ENCODE peak calls at places on chromosome 22, in nine cellular contexts. One of them, this sample, is unnamed.

GRCh38 chr22:29139965-29140782 is 65.5 kb upstream of the EMID1 start:
- DNase-seq in right atrium auricular region: no peak
- DNase-seq in MM.1S: no peak
- DNase-seq in IMR-90: peak; percentile 58
- DNase-seq in aorta: no peak
- DNase-seq in H9: no peak
- DNase-seq in naive thymus-derived CD4-positive, alpha-beta T cell: no peak
- DNase-seq in cardiac muscle cell: no peak
- DNase-seq in mesenchymal stem cell: peak; percentile 49
- DNase-seq in this sample: no peak

GRCh38 chr22:29524440-29525191 is 28.9 kb downstream of the THOC5 start:
- DNase-seq in MM.1S: peak; percentile 7
- DNase-seq in right atrium auricular region: no peak
- DNase-seq in cardiac muscle cell: peak; percentile 55
- DNase-seq in IMR-90: peak; percentile 13
- DNase-seq in H9: peak; percentile 43
- DNase-seq in aorta: no peak
- DNase-seq in naive thymus-derived CD4-positive, alpha-beta T cell: peak; percentile 13
- DNase-seq in mesenchymal stem cell: peak; percentile 27
- DNase-seq in this sample: peak; percentile 11

GRCh38 chr22:22031571-22031970 is 49.0 kb upstream of the TOP3B start:
- DNase-seq in H9: no peak
- DNase-seq in mesenchymal stem cell: no peak
- DNase-seq in aorta: no peak
- DNase-seq in cardiac muscle cell: no peak
- DNase-seq in naive thymus-derived CD4-positive, alpha-beta T cell: no peak
- DNase-seq in right atrium auricular region: no peak
- DNase-seq in IMR-90: no peak
- DNase-seq in MM.1S: no peak
- DNase-seq in this sample: no peak

GRCh38 chr22:37657590-37658132 is 862 bp upstream of the PDXP start:
- DNase-seq in naive thymus-derived CD4-positive, alpha-beta T cell: no peak
- DNase-seq in aorta: no peak
- DNase-seq in mesenchymal stem cell: no peak
- DNase-seq in cardiac muscle cell: peak; percentile 23
- DNase-seq in H9: no peak
- DNase-seq in MM.1S: no peak
- DNase-seq in IMR-90: peak; percentile 7
- DNase-seq in right atrium auricular region: no peak
- DNase-seq in this sample: no peak

GRCh38 chr22:23179381-23180294 is 671 bp upstream of the BCR start:
- DNase-seq in H9: no peak
- DNase-seq in MM.1S: peak; percentile 41
- DNase-seq in aorta: peak; percentile 63
- DNase-seq in mesenchymal stem cell: no peak
- DNase-seq in IMR-90: no peak
- DNase-seq in right atrium auricular region: no peak
- DNase-seq in naive thymus-derived CD4-positive, alpha-beta T cell: peak; percentile 12
- DNase-seq in cardiac muscle cell: no peak
- DNase-seq in this sample: no peak

GRCh38 chr22:27135582-27135981 is 478.2 kb downstream of the MIAT start:
- DNase-seq in cardiac muscle cell: peak; percentile 16
- DNase-seq in naive thymus-derived CD4-positive, alpha-beta T cell: no peak
- DNase-seq in H9: no peak
- DNase-seq in right atrium auricular region: no peak
- DNase-seq in IMR-90: peak; percentile 73
- DNase-seq in mesenchymal stem cell: peak; percentile 68
- DNase-seq in aorta: no peak
- DNase-seq in MM.1S: no peak
- DNase-seq in this sample: peak; percentile 94

GRCh38 chr22:50481045-50481439 is 301 bp upstream of the ADM2 start:
- DNase-seq in mesenchymal stem cell: no peak
- DNase-seq in aorta: no peak
- DNase-seq in right atrium auricular region: no peak
- DNase-seq in MM.1S: no peak
- DNase-seq in H9: no peak
- DNase-seq in IMR-90: no peak
- DNase-seq in naive thymus-derived CD4-positive, alpha-beta T cell: no peak
- DNase-seq in cardiac muscle cell: no peak
- DNase-seq in this sample: no peak

GRCh38 chr22:27100323-27100722 is 442.9 kb downstream of the MIAT start:
- DNase-seq in right atrium auricular region: no peak
- DNase-seq in mesenchymal stem cell: no peak
- DNase-seq in aorta: no peak
- DNase-seq in MM.1S: no peak
- DNase-seq in IMR-90: no peak
- DNase-seq in H9: no peak
- DNase-seq in naive thymus-derived CD4-positive, alpha-beta T cell: no peak
- DNase-seq in cardiac muscle cell: peak; percentile 69
- DNase-seq in this sample: no peak

GRCh38 chr22:46121523-46122287 is 28.6 kb upstream of the PPARA start:
- DNase-seq in MM.1S: no peak
- DNase-seq in right atrium auricular region: no peak
- DNase-seq in IMR-90: no peak
- DNase-seq in H9: no peak
- DNase-seq in mesenchymal stem cell: no peak
- DNase-seq in aorta: no peak
- DNase-seq in cardiac muscle cell: no peak
- DNase-seq in naive thymus-derived CD4-positive, alpha-beta T cell: no peak
- DNase-seq in this sample: no peak

GRCh38 chr22:46123694-46124382 is 26.5 kb upstream of the PPARA start:
- DNase-seq in IMR-90: no peak
- DNase-seq in aorta: no peak
- DNase-seq in mesenchymal stem cell: no peak
- DNase-seq in cardiac muscle cell: no peak
- DNase-seq in right atrium auricular region: no peak
- DNase-seq in H9: no peak
- DNase-seq in naive thymus-derived CD4-positive, alpha-beta T cell: no peak
- DNase-seq in MM.1S: no peak
- DNase-seq in this sample: no peak

GRCh38 chr22:46124383-46125144 is 25.8 kb upstream of the PPARA start:
- DNase-seq in cardiac muscle cell: no peak
- DNase-seq in mesenchymal stem cell: no peak
- DNase-seq in right atrium auricular region: no peak
- DNase-seq in H9: no peak
- DNase-seq in naive thymus-derived CD4-positive, alpha-beta T cell: no peak
- DNase-seq in IMR-90: no peak
- DNase-seq in MM.1S: no peak
- DNase-seq in aorta: no peak
- DNase-seq in this sample: no peak

GRCh38 chr22:46122511-46122971 is 27.8 kb upstream of the PPARA start:
- DNase-seq in IMR-90: peak; percentile 46
- DNase-seq in naive thymus-derived CD4-positive, alpha-beta T cell: peak; percentile 75
- DNase-seq in mesenchymal stem cell: peak; percentile 65
- DNase-seq in aorta: peak; percentile 84
- DNase-seq in cardiac muscle cell: peak; percentile 80
- DNase-seq in right atrium auricular region: no peak
- DNase-seq in H9: peak; percentile 72
- DNase-seq in MM.1S: peak; percentile 67
- DNase-seq in this sample: no peak

DNA sequence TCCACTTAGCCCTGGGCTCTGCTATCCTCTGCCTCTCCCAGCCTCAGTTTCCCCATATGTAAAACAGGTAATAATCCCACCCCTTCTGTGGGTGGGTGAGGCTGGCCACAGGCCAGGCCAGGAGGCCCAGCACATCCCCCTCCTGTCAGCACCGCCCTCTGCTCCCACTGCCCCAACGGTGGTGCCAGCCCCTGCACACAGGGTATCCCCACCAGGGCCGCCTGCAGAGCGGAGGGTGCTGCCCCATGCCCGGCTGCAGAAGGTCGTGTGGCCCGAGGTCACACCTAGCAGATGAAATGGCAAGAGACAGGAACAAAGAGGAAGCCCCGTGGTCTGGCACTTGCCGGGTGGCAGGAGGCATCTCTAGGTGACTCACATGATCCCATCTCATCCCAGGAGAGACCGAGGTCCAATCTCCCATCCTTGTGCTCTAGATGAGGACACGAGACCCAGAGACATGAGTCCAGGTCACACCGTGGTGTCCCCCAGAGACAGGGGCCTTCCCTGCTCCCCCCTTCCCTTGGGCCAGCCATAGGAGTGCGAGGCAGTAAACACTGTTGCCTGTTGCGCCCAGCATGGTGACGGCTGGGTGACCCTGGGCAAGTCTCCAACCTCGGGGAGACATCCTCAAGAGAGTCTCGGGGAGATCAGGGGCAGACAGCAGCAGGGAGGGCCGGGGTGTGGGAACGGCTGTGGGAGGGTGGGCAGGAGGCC is 27.2 kb upstream of the PPARA start:
- DNase-seq in mesenchymal stem cell: no peak
- DNase-seq in MM.1S: no peak
- DNase-seq in naive thymus-derived CD4-positive, alpha-beta T cell: no peak
- DNase-seq in IMR-90: no peak
- DNase-seq in right atrium auricular region: no peak
- DNase-seq in H9: no peak
- DNase-seq in aorta: no peak
- DNase-seq in cardiac muscle cell: no peak
- DNase-seq in this sample: no peak
- H3K4me1 ChIP-seq in mesenchymal stem cell: peaks cover 10% of the 10 kb centered on the region
- H3K4me1 ChIP-seq in MM.1S: no peaks in the 10 kb centered on the region
- H3K4me1 ChIP-seq in naive thymus-derived CD4-positive, alpha-beta T cell: no peaks in the 10 kb centered on the region
- H3K4me1 ChIP-seq in IMR-90: peaks cover 8% of the 10 kb centered on the region
- H3K4me1 ChIP-seq in right atrium auricular region: no peaks in the 10 kb centered on the region
- H3K4me1 ChIP-seq in H9: no peaks in the 10 kb centered on the region
- H3K4me1 ChIP-seq in aorta: no peaks in the 10 kb centered on the region
- H3K4me1 ChIP-seq in cardiac muscle cell: no peaks in the 10 kb centered on the region
- H3K4me1 ChIP-seq in this sample: peaks cover 12% of the 10 kb centered on the region

GRCh38 chr22:20116376-20116950 is 559 bp downstream of the RANBP1 start:
- DNase-seq in naive thymus-derived CD4-positive, alpha-beta T cell: no peak
- DNase-seq in right atrium auricular region: no peak
- DNase-seq in IMR-90: no peak
- DNase-seq in MM.1S: no peak
- DNase-seq in mesenchymal stem cell: no peak
- DNase-seq in cardiac muscle cell: no peak
- DNase-seq in H9: no peak
- DNase-seq in aorta: no peak
- DNase-seq in this sample: no peak
- H3K4me1 ChIP-seq in naive thymus-derived CD4-positive, alpha-beta T cell: peaks cover 23% of the 10 kb centered on the region
- H3K4me1 ChIP-seq in right atrium auricular region: no peaks in the 10 kb centered on the region
- H3K4me1 ChIP-seq in IMR-90: peaks cover 6% of the 10 kb centered on the region
- H3K4me1 ChIP-seq in MM.1S: peaks cover 16% of the 10 kb centered on the region
- H3K4me1 ChIP-seq in mesenchymal stem cell: peaks cover 31% of the 10 kb centered on the region
- H3K4me1 ChIP-seq in cardiac muscle cell: peaks cover 10% of the 10 kb centered on the region
- H3K4me1 ChIP-seq in H9: no peaks in the 10 kb centered on the region
- H3K4me1 ChIP-seq in aorta: no peaks in the 10 kb centered on the region
- H3K4me1 ChIP-seq in this sample: peaks cover 9% of the 10 kb centered on the region

GRCh38 chr22:36375071-36375980 is 12.4 kb downstream of the MYH9 start:
- DNase-seq in mesenchymal stem cell: no peak
- DNase-seq in H9: no peak
- DNase-seq in cardiac muscle cell: no peak
- DNase-seq in naive thymus-derived CD4-positive, alpha-beta T cell: no peak
- DNase-seq in aorta: peak; percentile 73
- DNase-seq in right atrium auricular region: no peak
- DNase-seq in MM.1S: no peak
- DNase-seq in IMR-90: peak; percentile 10
- DNase-seq in this sample: no peak

GRCh38 chr22:36376265-36376664 is 11.5 kb downstream of the MYH9 start:
- DNase-seq in IMR-90: no peak
- DNase-seq in cardiac muscle cell: no peak
- DNase-seq in MM.1S: no peak
- DNase-seq in mesenchymal stem cell: no peak
- DNase-seq in right atrium auricular region: no peak
- DNase-seq in aorta: no peak
- DNase-seq in H9: no peak
- DNase-seq in naive thymus-derived CD4-positive, alpha-beta T cell: no peak
- DNase-seq in this sample: no peak

GRCh38 chr22:36378080-36378788 is 9.5 kb downstream of the MYH9 start:
- DNase-seq in H9: no peak
- DNase-seq in MM.1S: no peak
- DNase-seq in mesenchymal stem cell: no peak
- DNase-seq in IMR-90: no peak
- DNase-seq in right atrium auricular region: no peak
- DNase-seq in cardiac muscle cell: no peak
- DNase-seq in naive thymus-derived CD4-positive, alpha-beta T cell: no peak
- DNase-seq in aorta: no peak
- DNase-seq in this sample: no peak

GRCh38 chr22:36374603-36375024 is 13.2 kb downstream of the MYH9 start:
- DNase-seq in aorta: peak; percentile 62
- DNase-seq in IMR-90: peak; percentile 77
- DNase-seq in H9: no peak
- DNase-seq in MM.1S: no peak
- DNase-seq in naive thymus-derived CD4-positive, alpha-beta T cell: no peak
- DNase-seq in cardiac muscle cell: no peak
- DNase-seq in right atrium auricular region: no peak
- DNase-seq in mesenchymal stem cell: peak; percentile 60
- DNase-seq in this sample: peak; percentile 84

DNA sequence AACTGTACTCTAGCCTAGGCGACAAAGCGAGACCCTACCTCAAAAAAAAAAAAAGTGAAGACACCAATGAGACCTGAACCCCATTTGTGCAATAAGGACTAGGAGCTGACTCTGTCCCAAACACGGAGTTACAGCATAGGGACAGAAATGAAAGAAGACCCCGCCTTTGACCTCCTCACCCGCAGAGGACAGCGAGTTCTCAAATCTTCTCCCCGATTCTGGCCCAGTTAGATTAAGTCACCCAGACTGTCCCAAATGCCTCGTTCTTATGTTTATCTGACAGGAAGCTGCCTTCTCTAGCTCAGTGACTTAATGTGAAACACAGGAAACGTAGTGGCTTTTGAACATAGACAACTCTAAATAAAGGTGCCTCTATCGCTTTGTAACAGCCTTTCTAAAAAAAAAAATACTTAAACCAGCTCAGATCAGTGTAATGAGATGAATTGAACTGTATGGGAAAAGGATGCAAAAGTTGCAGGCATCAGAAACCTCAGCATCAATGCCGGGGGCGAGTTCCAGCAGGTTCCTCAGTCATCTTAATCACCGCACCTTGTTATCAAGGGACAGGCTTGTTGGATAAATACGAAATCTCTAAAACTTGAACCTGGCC is 10.6 kb downstream of the MYH9 start:
- DNase-seq in aorta: no peak
- DNase-seq in MM.1S: peak; percentile 81
- DNase-seq in naive thymus-derived CD4-positive, alpha-beta T cell: peak; percentile 69
- DNase-seq in IMR-90: no peak
- DNase-seq in right atrium auricular region: no peak
- DNase-seq in cardiac muscle cell: no peak
- DNase-seq in mesenchymal stem cell: no peak
- DNase-seq in H9: no peak
- DNase-seq in this sample: no peak
- H3K4me1 ChIP-seq in aorta: peaks cover 8% of the 10 kb centered on the region
- H3K4me1 ChIP-seq in MM.1S: peaks cover 77% of the 10 kb centered on the region
- H3K4me1 ChIP-seq in naive thymus-derived CD4-positive, alpha-beta T cell: peaks cover 92% of the 10 kb centered on the region
- H3K4me1 ChIP-seq in IMR-90: peaks cover 44% of the 10 kb centered on the region
- H3K4me1 ChIP-seq in right atrium auricular region: no peaks in the 10 kb centered on the region
- H3K4me1 ChIP-seq in cardiac muscle cell: peaks cover 13% of the 10 kb centered on the region
- H3K4me1 ChIP-seq in mesenchymal stem cell: peaks cover 37% of the 10 kb centered on the region
- H3K4me1 ChIP-seq in H9: no peaks in the 10 kb centered on the region
- H3K4me1 ChIP-seq in this sample: peaks cover 39% of the 10 kb centered on the region

DNA sequence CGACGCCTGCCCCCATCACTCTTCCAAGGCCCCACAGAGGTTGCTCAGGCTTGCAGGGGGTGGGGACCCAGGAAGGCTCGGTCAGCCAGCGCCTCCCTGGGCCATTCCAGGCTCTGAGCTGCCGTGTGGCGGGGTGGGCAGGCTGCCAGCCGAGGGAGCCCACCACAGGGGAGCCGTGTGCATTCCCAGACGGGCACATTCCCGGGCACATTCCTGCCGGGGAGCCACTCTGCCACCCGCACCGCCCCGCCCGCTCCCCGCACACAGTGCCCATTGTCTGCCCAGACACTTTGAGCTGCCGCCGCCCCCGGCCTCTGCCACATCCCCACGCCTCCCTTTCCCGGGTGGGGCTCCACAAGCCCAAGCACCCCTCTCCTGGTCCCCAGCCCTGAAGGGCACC is 27.4 kb downstream of the RPL3 start:
- DNase-seq in IMR-90: no peak
- DNase-seq in cardiac muscle cell: no peak
- DNase-seq in naive thymus-derived CD4-positive, alpha-beta T cell: no peak
- DNase-seq in H9: no peak
- DNase-seq in aorta: peak; percentile 62
- DNase-seq in mesenchymal stem cell: no peak
- DNase-seq in MM.1S: no peak
- DNase-seq in right atrium auricular region: no peak
- DNase-seq in this sample: no peak
- H3K4me1 ChIP-seq in IMR-90: peaks cover 20% of the 10 kb centered on the region
- H3K4me1 ChIP-seq in cardiac muscle cell: peaks cover 11% of the 10 kb centered on the region
- H3K4me1 ChIP-seq in naive thymus-derived CD4-positive, alpha-beta T cell: no peaks in the 10 kb centered on the region
- H3K4me1 ChIP-seq in H9: no peaks in the 10 kb centered on the region
- H3K4me1 ChIP-seq in aorta: no peaks in the 10 kb centered on the region
- H3K4me1 ChIP-seq in mesenchymal stem cell: peaks cover 60% of the 10 kb centered on the region
- H3K4me1 ChIP-seq in MM.1S: peaks cover 7% of the 10 kb centered on the region
- H3K4me1 ChIP-seq in right atrium auricular region: no peaks in the 10 kb centered on the region
- H3K4me1 ChIP-seq in this sample: peaks cover 7% of the 10 kb centered on the region

This sample was measured in fibroblast of lung.